ENCODE peak calls at places on chromosomes 13 and 19, in four cellular contexts. G is IMR-90, K is A549, J is K562. V is an unnamed sample.

GRCh38 chr13:44969858-44970484 is 19.3 kb downstream of the NUFIP1 start:
- DNase-seq in G (peak; percentile 71), J (no peak), K (peak; percentile 13), V (peak; percentile 49)

GRCh38 chr13:98254541-98254940 is 77.5 kb upstream of the RNF113B start:
- DNase-seq in K (no peak), G (peak; percentile 86), J (no peak), V (no peak)

GRCh38 chr19:45161715-45162463 is 1.1 kb upstream of the NKPD1 start:
- DNase-seq in K (no peak), J (peak; percentile 49), G (peak; percentile 28), V (no peak)

GRCh38 chr13:78593652-78594494 is 9.5 kb downstream of the POU4F1 start:
- DNase-seq in K (no peak), J (no peak), G (no peak), V (no peak)

GRCh38 chr13:113643593-113643992 is 14.4 kb downstream of the ATP4B start:
- DNase-seq in K (no peak), J (no peak), G (no peak), V (no peak)

GRCh38 chr13:110980921-110981320 is 66.1 kb upstream of the ANKRD10 start:
- DNase-seq in K (no peak), G (no peak), J (no peak), V (no peak)

GRCh38 chr13:46475586-46475991 is 77.4 kb upstream of the LRCH1 start:
- DNase-seq in J (no peak), G (no peak), K (no peak), V (no peak)

GRCh38 chr13:98462241-98462882 is 114.5 kb downstream of the STK24 start:
- DNase-seq in K (no peak), G (no peak), J (no peak), V (no peak)

GRCh38 chr13:22055259-22055658 is 384.4 kb downstream of the FGF9 start:
- DNase-seq in G (no peak), K (no peak), J (no peak), V (no peak)

GRCh38 chr13:20438801-20439200 is 86.9 kb downstream of the CRYL1 start:
- DNase-seq in J (no peak), G (no peak), K (no peak), V (no peak)

GRCh38 chr13:48942131-48942530 is 33.6 kb upstream of the FNDC3A start:
- DNase-seq in G (peak; percentile 75), K (no peak), J (peak; percentile 7), V (no peak)

GRCh38 chr19:54209748-54210494 is 9.3 kb downstream of the RPS9 start:
- DNase-seq in G (peak; percentile 98), J (peak; percentile 68), K (peak; percentile 90), V (peak; percentile 98)

GRCh38 chr19:8163781-8164180 is 14.4 kb upstream of the FBN3 start:
- DNase-seq in J (no peak), G (peak; percentile 58), K (no peak), V (no peak)

GRCh38 chr19:44544031-44544430 is 14.6 kb upstream of the CEACAM20 start:
- DNase-seq in G (no peak), K (no peak), J (no peak), V (no peak)

GRCh38 chr19:54452626-54453025 is 3.6 kb downstream of the LENG8 start:
- DNase-seq in G (no peak), K (no peak), J (no peak), V (no peak)

GRCh38 chr19:38663156-38663651 is 15.8 kb downstream of the ACTN4 start:
- DNase-seq in K (no peak), J (no peak), G (no peak), V (no peak)

GRCh38 chr13:40549500-40550094 is 116.8 kb downstream of the FOXO1 start:
- DNase-seq in J (no peak), K (no peak), G (no peak), V (peak; percentile 77)

GRCh38 chr13:36432106-36432544 is at the start of gene CCNA1:
- DNase-seq in G (no peak), K (no peak), J (peak; percentile 37), V (no peak)

GRCh38 chr13:51557875-51558604 is 26.2 kb upstream of the WDFY2 start:
- DNase-seq in G (peak; percentile 88), J (no peak), K (no peak), V (no peak)

GRCh38 chr19:3224346-3225325 is at the start of gene CELF5:
- DNase-seq in K (peak; percentile 35), J (peak; percentile 96), G (no peak), V (no peak)

GRCh38 chr13:26062853-26063444 is 11.1 kb upstream of the SHISA2 start:
- DNase-seq in G (peak; percentile 33), J (no peak), K (no peak), V (peak; percentile 59)

GRCh38 chr13:29730253-29730652 is 120.2 kb downstream of the UBL3 start:
- DNase-seq in J (no peak), G (no peak), K (no peak), V (no peak)

GRCh38 chr13:46605089-46605488 is 52.1 kb downstream of the LRCH1 start:
- DNase-seq in G (no peak), K (no peak), J (no peak), V (no peak)

GRCh38 chr19:11451942-11452813 is 16.7 kb downstream of the PRKCSH start:
- DNase-seq in K (no peak), G (no peak), J (peak; percentile 32), V (no peak)

GRCh38 chr13:97849305-97849704 is 104.2 kb upstream of the IPO5 start:
- DNase-seq in J (peak; percentile 17), G (peak; percentile 52), K (peak; percentile 13), V (peak; percentile 36)

GRCh38 chr13:26017196-26017921 is 34.5 kb downstream of the SHISA2 start:
- DNase-seq in G (no peak), K (no peak), J (no peak), V (no peak)

GRCh38 chr19:47483800-47484690 is at the start of gene KPTN:
- DNase-seq in K (peak; percentile 99), J (peak; percentile 93), G (peak; percentile 90), V (peak; percentile 77)

GRCh38 chr19:10006752-10007323 is 3.5 kb downstream of the COL5A3 start:
- DNase-seq in K (no peak), J (no peak), G (no peak), V (no peak)

GRCh38 chr19:10006335-10006708 is 4.0 kb downstream of the COL5A3 start:
- DNase-seq in G (peak; percentile 72), J (no peak), K (no peak), V (no peak)

GRCh38 chr19:10007366-10007765 is 2.9 kb downstream of the COL5A3 start:
- DNase-seq in J (no peak), G (peak; percentile 47), K (no peak), V (no peak)

GRCh38 chr19:10009269-10009665 is 1.0 kb downstream of the COL5A3 start:
- DNase-seq in J (peak; percentile 95), K (no peak), G (peak; percentile 92), V (no peak)

DNA sequence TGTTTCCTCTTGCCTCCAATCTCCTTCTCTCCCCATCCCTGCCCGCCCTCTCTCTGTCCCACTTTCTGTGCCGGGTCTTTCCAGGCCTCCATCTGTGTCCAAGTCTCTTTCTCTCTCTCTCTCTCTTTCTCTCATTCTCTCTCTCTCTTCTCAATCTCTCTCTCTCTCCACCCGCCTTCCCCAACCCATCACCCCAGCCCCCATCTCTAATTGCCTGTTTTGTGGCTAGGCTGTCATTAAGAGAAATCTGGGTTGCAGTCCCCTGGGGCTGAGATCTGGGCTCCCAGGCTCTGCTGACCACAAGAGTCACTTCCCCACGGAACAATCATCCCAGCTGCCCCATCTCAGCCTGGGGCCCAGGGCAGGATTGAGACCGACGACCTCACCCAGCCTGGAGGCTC is 2.5 kb downstream of the COL5A3 start:
- DNase-seq in G (peak; percentile 80), J (no peak), K (no peak), V (no peak)
- TF ChIP-seq MAZ in G (no peak), J (no peak), K (no peak), V (no peak)

GRCh38 chr19:16326401-16327130 is 1.9 kb downstream of the KLF2 start:
- DNase-seq in G (no peak), K (no peak), J (no peak), V (no peak)
- TF ChIP-seq MAZ in G (peak; percentile 37), K (no peak), J (no peak), V (no peak)

GRCh38 chr19:42250666-42251531 is 4.0 kb downstream of the ERF start:
- DNase-seq in J (no peak), G (peak; percentile 50), K (no peak), V (no peak)
- TF ChIP-seq MAZ in J (no peak), G (no peak), K (no peak), V (no peak)

GRCh38 chr19:18966304-18966703 is 25.3 kb upstream of the HOMER3 start:
- DNase-seq in G (no peak), J (no peak), K (no peak), V (no peak)

GRCh38 chr19:18969953-18970659 is 29.1 kb upstream of the HOMER3 start:
- DNase-seq in J (no peak), K (no peak), G (no peak), V (no peak)

GRCh38 chr19:18964121-18964520 is 23.1 kb upstream of the HOMER3 start:
- DNase-seq in G (no peak), K (no peak), J (no peak), V (no peak)

GRCh38 chr19:18972301-18972831 is 31.3 kb upstream of the HOMER3 start:
- DNase-seq in G (peak; percentile 31), J (no peak), K (no peak), V (no peak)

GRCh38 chr19:18967358-18968146 is 26.5 kb upstream of the HOMER3 start:
- DNase-seq in K (no peak), G (peak; percentile 32), J (no peak), V (no peak)
- TF ChIP-seq MAZ in K (no peak), G (no peak), J (no peak), V (no peak)

GRCh38 chr19:14048439-14049153 is 13.3 kb downstream of the PALM3 start:
- DNase-seq in G (no peak), J (peak; percentile 77), K (peak; percentile 54), V (peak; percentile 23)
- TF ChIP-seq MAZ in G (no peak), J (peak; percentile 24), K (no peak), V (no peak)

DNA sequence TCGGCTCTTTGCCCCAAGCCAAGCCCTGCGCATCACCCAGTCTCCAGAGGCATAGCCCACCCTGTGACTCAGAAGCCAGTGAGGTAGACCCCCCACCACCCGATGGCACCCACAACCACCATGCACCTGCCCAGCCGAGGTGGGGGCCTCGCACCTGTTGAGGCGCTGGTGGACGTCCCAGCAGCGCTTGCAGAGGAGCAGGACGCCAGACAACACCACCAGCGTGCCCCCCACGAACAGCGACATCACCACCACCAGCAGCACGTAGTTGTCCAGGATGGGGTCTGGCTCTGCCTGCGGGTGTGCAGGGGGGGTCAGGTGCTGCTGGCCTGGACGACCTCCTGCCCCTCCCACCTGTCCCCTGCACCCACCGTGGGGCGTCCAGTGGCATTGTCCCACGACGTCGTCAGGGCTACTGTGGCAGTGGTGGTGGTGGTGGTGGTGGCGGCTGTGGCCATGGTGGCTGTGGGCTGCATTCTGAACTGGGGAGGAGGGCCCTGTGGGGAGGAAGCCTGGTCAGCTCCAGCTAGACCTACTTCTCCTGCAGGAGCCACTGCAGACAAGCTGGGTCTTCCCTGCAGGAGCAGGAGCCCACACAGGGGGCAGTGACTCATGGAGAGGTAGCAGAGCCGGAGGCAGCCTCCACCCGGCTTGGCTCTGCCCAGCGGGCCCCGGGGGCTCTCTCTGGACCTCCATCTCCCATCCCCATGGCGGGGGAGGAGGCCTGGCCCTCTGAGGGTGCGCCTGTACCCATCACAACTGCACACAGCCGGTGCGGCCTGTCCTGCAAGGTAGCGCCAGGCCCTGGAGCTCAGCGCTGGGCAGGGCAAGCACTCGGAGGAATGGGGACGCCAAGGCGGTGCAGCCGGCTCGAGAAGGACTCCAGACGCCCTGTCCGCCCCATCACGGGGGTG is 1.9 kb downstream of the CBARP start:
- DNase-seq in G (peak; percentile 50), J (no peak), K (no peak), V (no peak)
- TF ChIP-seq MAZ in G (no peak), J (no peak), K (no peak), V (no peak)